ENCODE peak calls at places on chromosomes 2 and 18, in six cellular contexts. One of them, this sample, is unnamed.

GRCh38 chr2:104563398-104564024 is 290.4 kb upstream of the POU3F3 start:
- DNase-seq in HepG2: no peak
- DNase-seq in IMR-90: no peak
- DNase-seq in K562: no peak
- DNase-seq in GM12878: no peak
- DNase-seq in HEK293T: no peak
- DNase-seq in this sample: peak

GRCh38 chr2:15241208-15241607 is 319.9 kb downstream of the NBAS start:
- DNase-seq in HepG2: peak
- DNase-seq in IMR-90: no peak
- DNase-seq in K562: no peak
- DNase-seq in GM12878: no peak
- DNase-seq in HEK293T: no peak
- DNase-seq in this sample: no peak

GRCh38 chr18:70643812-70644211 is 355.0 kb downstream of the SOCS6 start:
- DNase-seq in HepG2: no peak
- DNase-seq in IMR-90: no peak
- DNase-seq in K562: no peak
- DNase-seq in GM12878: no peak
- DNase-seq in HEK293T: no peak
- DNase-seq in this sample: no peak

GRCh38 chr2:238306680-238306998 is 13.7 kb upstream of the TRAF3IP1 start:
- DNase-seq in HepG2: no peak
- DNase-seq in IMR-90: no peak
- DNase-seq in K562: no peak
- DNase-seq in GM12878: no peak
- DNase-seq in HEK293T: no peak
- DNase-seq in this sample: no peak

GRCh38 chr18:79487198-79488165 is 91.8 kb downstream of the NFATC1 start:
- DNase-seq in HepG2: no peak
- DNase-seq in IMR-90: no peak
- DNase-seq in K562: no peak
- DNase-seq in GM12878: no peak
- DNase-seq in HEK293T: no peak
- DNase-seq in this sample: no peak

GRCh38 chr2:64899081-64899865 is 89.9 kb upstream of the SLC1A4 start:
- DNase-seq in HepG2: no peak
- DNase-seq in IMR-90: no peak
- DNase-seq in K562: no peak
- DNase-seq in GM12878: no peak
- DNase-seq in HEK293T: no peak
- DNase-seq in this sample: no peak

GRCh38 chr2:40455661-40456060 is 3.8 kb upstream of the SLC8A1 start:
- DNase-seq in HepG2: no peak
- DNase-seq in IMR-90: peak
- DNase-seq in K562: no peak
- DNase-seq in GM12878: no peak
- DNase-seq in HEK293T: no peak
- DNase-seq in this sample: no peak

GRCh38 chr2:40259900-40260299 is 192.0 kb downstream of the SLC8A1 start:
- DNase-seq in HepG2: no peak
- DNase-seq in IMR-90: no peak
- DNase-seq in K562: no peak
- DNase-seq in GM12878: no peak
- DNase-seq in HEK293T: no peak
- DNase-seq in this sample: no peak

GRCh38 chr18:74353169-74353775 is 37.6 kb downstream of the C18orf63 start:
- DNase-seq in HepG2: peak
- DNase-seq in IMR-90: peak
- DNase-seq in K562: peak
- DNase-seq in GM12878: peak
- DNase-seq in HEK293T: peak
- DNase-seq in this sample: peak

GRCh38 chr18:50862401-50862800 is 16.5 kb upstream of the ME2 start:
- DNase-seq in HepG2: no peak
- DNase-seq in IMR-90: no peak
- DNase-seq in K562: no peak
- DNase-seq in GM12878: no peak
- DNase-seq in HEK293T: no peak
- DNase-seq in this sample: no peak

GRCh38 chr2:24910245-24910644 is 9.8 kb downstream of the ADCY3 start:
- DNase-seq in HepG2: no peak
- DNase-seq in IMR-90: no peak
- DNase-seq in K562: no peak
- DNase-seq in GM12878: no peak
- DNase-seq in HEK293T: no peak
- DNase-seq in this sample: no peak

GRCh38 chr18:51857989-51858388 is 482.0 kb upstream of the DCC start:
- DNase-seq in HepG2: no peak
- DNase-seq in IMR-90: no peak
- DNase-seq in K562: no peak
- DNase-seq in GM12878: no peak
- DNase-seq in HEK293T: no peak
- DNase-seq in this sample: peak

GRCh38 chr2:152755029-152755428 is 36.6 kb downstream of the ARL6IP6 start:
- DNase-seq in HepG2: no peak
- DNase-seq in IMR-90: no peak
- DNase-seq in K562: peak
- DNase-seq in GM12878: peak
- DNase-seq in HEK293T: no peak
- DNase-seq in this sample: no peak

GRCh38 chr2:196066794-196067382 is 1.7 kb downstream of the DNAH7 start:
- DNase-seq in HepG2: no peak
- DNase-seq in IMR-90: peak
- DNase-seq in K562: peak
- DNase-seq in GM12878: no peak
- DNase-seq in HEK293T: peak
- DNase-seq in this sample: peak

GRCh38 chr18:63974991-63975390 is 5.1 kb downstream of the SERPINB8 start:
- DNase-seq in HepG2: peak
- DNase-seq in IMR-90: peak
- DNase-seq in K562: no peak
- DNase-seq in GM12878: no peak
- DNase-seq in HEK293T: no peak
- DNase-seq in this sample: peak

GRCh38 chr2:97707428-97708380 is 5.7 kb upstream of the ZAP70 start:
- DNase-seq in HepG2: no peak
- DNase-seq in IMR-90: no peak
- DNase-seq in K562: no peak
- DNase-seq in GM12878: no peak
- DNase-seq in HEK293T: no peak
- DNase-seq in this sample: no peak

GRCh38 chr2:37829616-37830385 is 95.3 kb upstream of the RMDN2 start:
- DNase-seq in HepG2: no peak
- DNase-seq in IMR-90: no peak
- DNase-seq in K562: no peak
- DNase-seq in GM12878: peak
- DNase-seq in HEK293T: no peak
- DNase-seq in this sample: no peak

GRCh38 chr2:20623241-20623640 is 27.7 kb downstream of the HS1BP3 start:
- DNase-seq in HepG2: no peak
- DNase-seq in IMR-90: no peak
- DNase-seq in K562: no peak
- DNase-seq in GM12878: no peak
- DNase-seq in HEK293T: no peak
- DNase-seq in this sample: no peak

GRCh38 chr18:10560457-10561045 is 34.7 kb downstream of the NAPG start:
- DNase-seq in HepG2: peak
- DNase-seq in IMR-90: peak
- DNase-seq in K562: peak
- DNase-seq in GM12878: peak
- DNase-seq in HEK293T: peak
- DNase-seq in this sample: peak

GRCh38 chr18:63063171-63063570 is 256.4 kb downstream of the BCL2 start:
- DNase-seq in HepG2: no peak
- DNase-seq in IMR-90: peak
- DNase-seq in K562: no peak
- DNase-seq in GM12878: no peak
- DNase-seq in HEK293T: no peak
- DNase-seq in this sample: no peak

GRCh38 chr2:60867848-60868247 is 13.5 kb upstream of the REL start:
- DNase-seq in HepG2: no peak
- DNase-seq in IMR-90: no peak
- DNase-seq in K562: no peak
- DNase-seq in GM12878: no peak
- DNase-seq in HEK293T: no peak
- DNase-seq in this sample: no peak

GRCh38 chr18:21270453-21270852 is 28.4 kb downstream of the GREB1L start:
- DNase-seq in HepG2: no peak
- DNase-seq in IMR-90: no peak
- DNase-seq in K562: no peak
- DNase-seq in GM12878: no peak
- DNase-seq in HEK293T: no peak
- DNase-seq in this sample: no peak

GRCh38 chr2:62958206-62958605 is 92.4 kb upstream of the OTX1 start:
- DNase-seq in HepG2: no peak
- DNase-seq in IMR-90: no peak
- DNase-seq in K562: no peak
- DNase-seq in GM12878: no peak
- DNase-seq in HEK293T: no peak
- DNase-seq in this sample: no peak

GRCh38 chr2:62956646-62957045 is 94.0 kb upstream of the OTX1 start:
- DNase-seq in HepG2: no peak
- DNase-seq in IMR-90: no peak
- DNase-seq in K562: no peak
- DNase-seq in GM12878: no peak
- DNase-seq in HEK293T: no peak
- DNase-seq in this sample: no peak
- TF ChIP-seq BHLHE40 in HepG2: no peak
- TF ChIP-seq BHLHE40 in IMR-90: no peak
- TF ChIP-seq BHLHE40 in K562: no peak
- TF ChIP-seq BHLHE40 in GM12878: no peak
- TF ChIP-seq BHLHE40 in HEK293T: no peak
- TF ChIP-seq BHLHE40 in this sample: no peak

DNA sequence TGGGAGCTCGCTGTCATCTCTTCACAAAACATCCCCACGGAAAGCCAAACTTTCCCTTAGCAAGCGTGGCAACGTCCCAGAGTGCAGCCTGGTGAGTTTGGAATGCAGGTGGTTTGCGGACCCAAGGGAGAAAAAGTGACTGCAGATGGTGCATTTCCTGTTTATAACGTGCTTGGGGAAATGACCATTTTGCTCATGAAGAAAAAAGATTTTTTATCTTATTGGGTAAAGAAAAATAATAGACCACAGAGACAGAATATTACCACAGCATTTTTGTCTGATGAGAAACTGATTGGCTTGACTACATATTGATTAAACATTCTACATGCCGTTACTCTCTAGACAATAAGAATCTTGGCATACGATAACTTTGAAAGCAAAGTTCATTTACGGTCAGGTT is 136.5 kb downstream of the COPS8 start:
- DNase-seq in HepG2: no peak
- DNase-seq in IMR-90: peak
- DNase-seq in K562: no peak
- DNase-seq in GM12878: no peak
- DNase-seq in HEK293T: no peak
- DNase-seq in this sample: no peak
- TF ChIP-seq BHLHE40 in HepG2: no peak
- TF ChIP-seq BHLHE40 in IMR-90: peak
- TF ChIP-seq BHLHE40 in K562: no peak
- TF ChIP-seq BHLHE40 in GM12878: no peak
- TF ChIP-seq BHLHE40 in HEK293T: no peak
- TF ChIP-seq BHLHE40 in this sample: no peak

GRCh38 chr2:170500770-170501169 is 214.4 kb upstream of the SP5 start:
- DNase-seq in HepG2: no peak
- DNase-seq in IMR-90: peak
- DNase-seq in K562: no peak
- DNase-seq in GM12878: no peak
- DNase-seq in HEK293T: no peak
- DNase-seq in this sample: no peak
- TF ChIP-seq BHLHE40 in HepG2: no peak
- TF ChIP-seq BHLHE40 in IMR-90: no peak
- TF ChIP-seq BHLHE40 in K562: no peak
- TF ChIP-seq BHLHE40 in GM12878: no peak
- TF ChIP-seq BHLHE40 in HEK293T: no peak
- TF ChIP-seq BHLHE40 in this sample: no peak

DNA sequence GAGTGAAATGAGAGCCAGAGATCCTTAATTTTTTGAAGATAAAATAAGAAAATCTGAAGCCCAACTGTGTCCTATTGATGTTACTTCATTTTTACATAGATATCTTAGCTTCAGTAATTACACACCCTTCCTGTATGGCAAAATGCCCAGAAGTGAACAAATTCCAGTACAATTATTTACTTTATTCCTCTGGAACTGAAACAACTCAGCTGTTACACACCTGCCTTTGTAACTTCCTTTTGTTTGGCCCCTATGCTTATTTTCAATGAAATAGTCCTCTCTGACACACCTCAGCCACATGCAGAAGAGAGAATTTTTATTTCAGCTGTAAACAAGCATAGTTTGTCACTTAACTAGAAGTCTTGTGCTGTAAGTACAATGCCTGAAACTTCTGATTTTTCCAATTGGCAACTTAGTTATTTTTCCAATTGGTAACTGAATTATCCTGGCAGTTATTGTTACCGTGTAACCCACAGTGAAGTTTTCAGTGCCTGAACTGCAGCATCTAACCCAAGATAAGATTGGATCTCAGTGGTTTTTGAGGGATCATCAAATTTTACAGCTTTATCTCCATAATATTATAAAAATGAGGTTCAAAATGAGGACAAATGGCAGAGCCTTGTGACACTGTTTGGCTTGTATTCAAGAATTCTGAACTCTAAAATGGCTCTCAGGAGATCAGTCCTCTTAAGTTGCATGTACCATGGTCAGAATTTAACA is 82.6 kb downstream of the PKP4 start:
- DNase-seq in HepG2: peak
- DNase-seq in IMR-90: peak
- DNase-seq in K562: peak
- DNase-seq in GM12878: no peak
- DNase-seq in HEK293T: no peak
- DNase-seq in this sample: peak
- TF ChIP-seq BHLHE40 in HepG2: no peak
- TF ChIP-seq BHLHE40 in IMR-90: no peak
- TF ChIP-seq BHLHE40 in K562: no peak
- TF ChIP-seq BHLHE40 in GM12878: no peak
- TF ChIP-seq BHLHE40 in HEK293T: no peak
- TF ChIP-seq BHLHE40 in this sample: no peak

GRCh38 chr18:40159141-40160017 is 1795.7 kb upstream of the PIK3C3 start:
- DNase-seq in HepG2: peak
- DNase-seq in IMR-90: peak
- DNase-seq in K562: peak
- DNase-seq in GM12878: peak
- DNase-seq in HEK293T: peak
- DNase-seq in this sample: peak
- TF ChIP-seq BHLHE40 in HepG2: no peak
- TF ChIP-seq BHLHE40 in IMR-90: no peak
- TF ChIP-seq BHLHE40 in K562: no peak
- TF ChIP-seq BHLHE40 in GM12878: no peak
- TF ChIP-seq BHLHE40 in HEK293T: no peak
- TF ChIP-seq BHLHE40 in this sample: no peak

This sample was measured in A549.